ENCODE peak calls at places on chromosome 15, in ten cellular contexts. U is LHCN-M2; P is heart left ventricle; O is tibial artery; N is activated gamma-delta T cell treated with Interleukin-2 at 50 U/mL for 16 hours; H is amniotic stem cell; R is HT-29; Z is HuH-7; F is stimulated activated CD4-positive, alpha-beta T cell treated with anti-CD3 and anti-CD28 coated beads, Interleukin-1b, Interleukin-23, amount 100 ng/mL, for 48 hours; L is kidney. K is an unnamed sample.

GRCh38 chr15:70356919-70357318 is 259.2 kb upstream of the TLE3 start:
- DNase-seq in U (peak), P (peak), O (no peak), N (no peak), H (no peak), R (no peak), Z (no peak), F (no peak), L (no peak), K (no peak)

GRCh38 chr15:76335851-76336253 is 721 bp upstream of the ISL2 start:
- DNase-seq in U (no peak), P (no peak), O (no peak), N (no peak), H (no peak), R (no peak), Z (no peak), F (no peak), L (no peak), K (no peak)

GRCh38 chr15:63107895-63108546 is 13.6 kb upstream of the LACTB start:
- DNase-seq in U (peak), P (no peak), O (peak), N (no peak), H (peak), R (peak), Z (peak), F (no peak), L (peak), K (no peak)

GRCh38 chr15:40307421-40308165 is at the start of gene PLCB2:
- DNase-seq in U (no peak), P (peak), O (no peak), N (peak), H (no peak), R (peak), Z (no peak), F (peak), L (peak), K (peak)

GRCh38 chr15:44782516-44782915 is 46.2 kb downstream of the TRIM69 start:
- DNase-seq in U (peak), P (no peak), O (no peak), N (no peak), H (no peak), R (no peak), Z (no peak), F (no peak), L (no peak), K (no peak)

GRCh38 chr15:52563499-52564060 is 5.2 kb downstream of the ARPP19 start:
- DNase-seq in U (no peak), P (no peak), O (no peak), N (no peak), H (no peak), R (no peak), Z (no peak), F (no peak), L (no peak), K (no peak)

GRCh38 chr15:101206173-101206572 is 45.7 kb downstream of the CHSY1 start:
- DNase-seq in U (no peak), P (no peak), O (no peak), N (peak), H (no peak), R (no peak), Z (no peak), F (peak), L (no peak), K (no peak)

GRCh38 chr15:38207591-38207990 is 45.0 kb upstream of the SPRED1 start:
- DNase-seq in U (no peak), P (no peak), O (no peak), N (no peak), H (no peak), R (no peak), Z (no peak), F (no peak), L (no peak), K (no peak)

GRCh38 chr15:77474310-77474986 is 53.8 kb downstream of the HMG20A start:
- DNase-seq in U (no peak), P (no peak), O (no peak), N (no peak), H (no peak), R (no peak), Z (no peak), F (no peak), L (no peak), K (no peak)

GRCh38 chr15:37015476-37015875 is 84.9 kb downstream of the MEIS2 start:
- DNase-seq in U (no peak), P (no peak), O (no peak), N (no peak), H (no peak), R (no peak), Z (no peak), F (no peak), L (no peak), K (no peak)

GRCh38 chr15:51191766-51192165 is 97.1 kb upstream of the TNFAIP8L3 start:
- DNase-seq in U (no peak), P (no peak), O (no peak), N (no peak), H (no peak), R (no peak), Z (no peak), F (no peak), L (no peak), K (no peak)

GRCh38 chr15:56225520-56225919 is 18.2 kb downstream of the RFX7 start:
- DNase-seq in U (no peak), P (no peak), O (no peak), N (no peak), H (no peak), R (no peak), Z (no peak), F (no peak), L (no peak), K (no peak)

GRCh38 chr15:57403007-57403406 is 26.7 kb downstream of the CGNL1 start:
- DNase-seq in U (no peak), P (no peak), O (no peak), N (no peak), H (no peak), R (no peak), Z (no peak), F (no peak), L (no peak), K (no peak)

GRCh38 chr15:27260523-27260922 is 289.5 kb downstream of the GABRG3 start:
- DNase-seq in U (no peak), P (no peak), O (no peak), N (no peak), H (no peak), R (no peak), Z (no peak), F (no peak), L (no peak), K (no peak)